ENCODE peak calls at places on chromosome X, in seven cellular contexts. T, Q, R, S, H, U and D are unnamed samples.

GRCh38 chrX:106726485-106727437 is at the start of gene RNF128:
- DNase-seq in T (peak; percentile 42), Q (peak; percentile 61), R (peak; percentile 52), S (peak; percentile 55), H (peak; percentile 23), U (peak; percentile 42), D (peak; percentile 44)

GRCh38 chrX:44253573-44253942 is 89.9 kb downstream of the EFHC2 start:
- DNase-seq in T (no peak), Q (no peak), R (no peak), S (no peak), H (no peak), U (no peak), D (no peak)

GRCh38 chrX:87693204-87693603 is 175.6 kb downstream of the KLHL4 start:
- DNase-seq in T (no peak), Q (no peak), R (no peak), S (no peak), H (no peak), U (no peak), D (no peak)

GRCh38 chrX:47133493-47133892 is 11.0 kb downstream of the NDUFB11 start:
- DNase-seq in T (no peak), Q (no peak), R (no peak), S (peak; percentile 48), H (no peak), U (no peak), D (no peak)

GRCh38 chrX:52504551-52504950 is 8.9 kb downstream of the XAGE1A start:
- DNase-seq in T (no peak), Q (no peak), R (no peak), S (no peak), H (no peak), U (no peak), D (no peak)

GRCh38 chrX:70979136-70979762 is 48.4 kb upstream of the SLC7A3 start:
- DNase-seq in T (no peak), Q (no peak), R (peak; percentile 55), S (no peak), H (peak; percentile 40), U (no peak), D (no peak)

GRCh38 chrX:129961180-129962083 is 21.0 kb upstream of the BCORL1 start:
- DNase-seq in T (no peak), Q (peak; percentile 75), R (peak; percentile 20), S (peak; percentile 88), H (no peak), U (no peak), D (peak; percentile 27)

GRCh38 chrX:24860140-24860539 is 155.6 kb downstream of the ARX start:
- DNase-seq in T (no peak), Q (no peak), R (no peak), S (no peak), H (no peak), U (no peak), D (no peak)

GRCh38 chrX:54030329-54030728 is 13.9 kb downstream of the PHF8 start:
- DNase-seq in T (no peak), Q (no peak), R (no peak), S (no peak), H (no peak), U (no peak), D (no peak)

GRCh38 chrX:10496345-10496965 is 123.9 kb downstream of the MID1 start:
- DNase-seq in T (no peak), Q (no peak), R (peak; percentile 95), S (no peak), H (peak; percentile 90), U (no peak), D (no peak)

GRCh38 chrX:39946822-39947221 is 150.9 kb downstream of the BCOR start:
- DNase-seq in T (no peak), Q (no peak), R (peak; percentile 84), S (no peak), H (peak; percentile 79), U (peak; percentile 47), D (no peak)
- TF ChIP-seq CTCF in T (no peak), Q (no peak), R (no peak), S (no peak), H (no peak), U (no peak), D (no peak)

GRCh38 chrX:15274946-15275345 is 5.1 kb upstream of the ASB9 start:
- DNase-seq in T (no peak), Q (no peak), R (no peak), S (no peak), H (no peak), U (no peak), D (no peak)

DNA sequence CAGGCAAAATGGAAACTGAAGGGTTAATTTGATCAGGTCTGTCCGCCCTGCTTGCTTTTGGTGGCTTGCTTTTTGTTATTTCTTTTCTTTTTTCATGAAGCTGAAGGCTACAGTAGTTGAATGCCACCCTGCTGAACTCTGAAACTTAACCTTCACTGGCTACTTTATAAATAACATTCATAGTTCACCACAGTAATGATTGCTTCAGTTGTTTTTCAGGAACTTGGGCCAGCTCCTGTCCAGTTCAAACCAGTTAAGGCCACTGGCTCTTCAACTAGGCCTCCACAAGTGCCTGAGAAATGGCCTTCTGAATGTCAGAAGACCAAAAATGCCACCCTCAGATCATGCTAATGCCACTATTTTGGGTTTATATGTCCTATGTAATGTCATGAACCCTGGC is 7.7 kb upstream of the ASB9 start:
- DNase-seq in T (no peak), Q (no peak), R (no peak), S (no peak), H (no peak), U (no peak), D (no peak)
- TF ChIP-seq CTCF in T (no peak), Q (no peak), R (no peak), S (no peak), H (no peak), U (no peak), D (no peak)

GRCh38 chrX:150940844-150941495 is 42.2 kb upstream of the HMGB3 start:
- DNase-seq in T (no peak), Q (no peak), R (no peak), S (no peak), H (no peak), U (no peak), D (no peak)

GRCh38 chrX:150941580-150941979 is 41.6 kb upstream of the HMGB3 start:
- DNase-seq in T (no peak), Q (no peak), R (no peak), S (no peak), H (no peak), U (no peak), D (no peak)

GRCh38 chrX:150942958-150943594 is 40.1 kb upstream of the HMGB3 start:
- DNase-seq in T (no peak), Q (no peak), R (peak; percentile 4), S (no peak), H (no peak), U (no peak), D (no peak)

GRCh38 chrX:150944233-150944632 is 38.9 kb upstream of the HMGB3 start:
- DNase-seq in T (no peak), Q (no peak), R (no peak), S (no peak), H (no peak), U (no peak), D (no peak)
- TF ChIP-seq CTCF in T (no peak), Q (no peak), R (no peak), S (no peak), H (no peak), U (no peak), D (no peak)

DNA sequence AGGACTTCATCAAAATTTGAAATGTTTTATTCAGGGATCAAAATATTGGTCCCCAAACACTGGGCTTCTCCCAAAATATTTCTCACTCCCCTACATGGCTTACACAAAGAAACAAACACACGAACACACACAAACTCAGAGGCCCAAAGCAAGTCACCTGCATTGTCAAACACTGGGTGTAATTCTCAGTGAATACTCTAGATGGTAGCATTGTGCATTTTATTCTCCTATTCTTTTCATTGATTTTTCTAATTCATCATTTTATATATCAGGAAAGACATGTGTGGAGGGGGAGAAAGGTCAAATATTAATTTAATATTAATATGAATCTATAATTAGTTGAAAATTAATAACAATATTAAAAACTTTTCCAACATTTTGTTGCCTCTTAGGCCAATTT is 72.3 kb upstream of the TNMD start:
- DNase-seq in T (no peak), Q (no peak), R (peak; percentile 0), S (no peak), H (peak; percentile 10), U (peak; percentile 0), D (no peak)
- TF ChIP-seq CTCF in T (peak; percentile 68), Q (peak; percentile 75), R (peak; percentile 36), S (peak; percentile 54), H (peak; percentile 59), U (peak; percentile 55), D (peak; percentile 76)

GRCh38 chrX:154595559-154595958 is 10.6 kb downstream of the CTAG1A start:
- DNase-seq in T (no peak), Q (no peak), R (peak; percentile 35), S (no peak), H (no peak), U (peak; percentile 26), D (no peak)

GRCh38 chrX:154598656-154599055 is 13.7 kb downstream of the CTAG1A start:
- DNase-seq in T (no peak), Q (no peak), R (no peak), S (no peak), H (no peak), U (no peak), D (no peak)

GRCh38 chrX:154599531-154599930 is 14.6 kb downstream of the CTAG1A start:
- DNase-seq in T (no peak), Q (no peak), R (no peak), S (no peak), H (no peak), U (no peak), D (no peak)

GRCh38 chrX:154596290-154596929 is 11.5 kb downstream of the CTAG1A start:
- DNase-seq in T (peak; percentile 43), Q (peak; percentile 10), R (peak; percentile 95), S (no peak), H (peak; percentile 77), U (peak; percentile 97), D (no peak)

DNA sequence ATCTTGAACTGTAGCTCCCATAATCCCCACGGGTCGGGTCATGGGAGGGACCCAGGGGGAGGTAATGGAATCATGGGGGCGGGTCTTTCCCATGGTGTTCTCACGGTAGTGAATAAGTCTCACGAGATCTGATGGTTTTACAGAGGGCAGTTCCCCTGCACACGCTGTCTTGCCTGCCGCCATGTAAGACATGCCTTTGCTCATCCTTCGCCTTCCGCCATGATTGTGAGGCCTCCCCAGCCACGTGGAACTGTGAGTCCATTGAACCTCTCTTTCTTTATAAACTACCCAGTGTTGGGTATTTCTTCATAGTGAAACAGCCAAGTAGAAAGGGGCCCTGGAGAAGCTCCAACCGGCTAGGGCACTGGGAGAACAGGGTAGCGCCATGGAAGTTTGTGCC is 12.3 kb downstream of the CTAG1A start:
- DNase-seq in T (no peak), Q (no peak), R (no peak), S (no peak), H (no peak), U (no peak), D (no peak)
- TF ChIP-seq CTCF in T (no peak), Q (no peak), R (no peak), S (no peak), H (no peak), U (no peak), D (no peak)